ENCODE peak calls at places on chromosomes 5 and 9, in four cellular contexts. C is lower lobe of right lung, Q is foreskin keratinocyte, R is WTC11. T is an unnamed sample.
A peak's percentile ranks its signal among the peaks of the same experiment; 100 is the strongest.

GRCh38 chr9:107737987-107738743 is 248.6 kb upstream of the KLF4 start:
- DNase-seq in Q (peak; percentile 94), C (no peak), R (no peak), T (no peak)

GRCh38 chr9:77020438-77021264 is 1.2 kb downstream of the FOXB2 start:
- DNase-seq in R (no peak), C (no peak), Q (peak; percentile 7), T (no peak)

GRCh38 chr9:13717356-13718057 is 438.0 kb upstream of the MPDZ start:
- DNase-seq in R (no peak), C (no peak), Q (peak; percentile 29), T (no peak)

GRCh38 chr5:75885849-75886596 is 168.8 kb upstream of the POC5 start:
- DNase-seq in R (peak; percentile 34), C (no peak), Q (peak; percentile 13), T (no peak)

GRCh38 chr5:111748304-111748763 is 8.7 kb downstream of the NREP start:
- DNase-seq in R (no peak), C (no peak), Q (peak; percentile 55), T (no peak)

GRCh38 chr5:124263680-124264491 is 482.6 kb downstream of the ZNF608 start:
- DNase-seq in R (peak; percentile 14), Q (no peak), C (no peak), T (no peak)

GRCh38 chr5:112084149-112084548 is 327.2 kb upstream of the NREP start:
- DNase-seq in Q (no peak), C (no peak), R (no peak), T (no peak)

GRCh38 chr5:140381972-140382371 is 19.7 kb upstream of the ANKHD1 start:
- DNase-seq in Q (no peak), R (no peak), C (no peak), T (no peak)

GRCh38 chr5:92552206-92553160 is 1028.5 kb downstream of the NR2F1-AS1 start:
- DNase-seq in Q (peak; percentile 83), C (no peak), R (no peak), T (no peak)

GRCh38 chr5:3163626-3164025 is 412.1 kb upstream of the IRX2 start:
- DNase-seq in C (no peak), Q (no peak), R (no peak), T (no peak)

GRCh38 chr9:21778300-21778699 is 24.1 kb upstream of the MTAP start:
- DNase-seq in C (no peak), R (no peak), Q (no peak), T (no peak)

GRCh38 chr9:135037521-135038250 is 49.8 kb upstream of the OLFM1 start:
- DNase-seq in R (no peak), Q (no peak), C (no peak), T (no peak)

GRCh38 chr5:120769291-120769872 is 305.3 kb downstream of the PRR16 start:
- DNase-seq in Q (no peak), C (no peak), R (no peak), T (no peak)

GRCh38 chr5:139798883-139799282 is 3.3 kb downstream of the PSD2 start:
- DNase-seq in C (no peak), Q (no peak), R (no peak), T (no peak)

GRCh38 chr9:3043369-3043768 is 199.5 kb upstream of the PUM3 start:
- DNase-seq in Q (peak; percentile 39), C (no peak), R (no peak), T (no peak)

GRCh38 chr5:43547532-43547931 is 9.3 kb downstream of the PAIP1 start:
- DNase-seq in R (no peak), C (no peak), Q (no peak), T (no peak)

GRCh38 chr5:119860463-119860862 is 231.1 kb downstream of the FAM170A start:
- DNase-seq in R (no peak), Q (no peak), C (no peak), T (no peak)

GRCh38 chr5:35161637-35162248 is 68.5 kb downstream of the PRLR start:
- DNase-seq in R (no peak), C (no peak), Q (no peak), T (no peak)

GRCh38 chr5:35162848-35163770 is 67.2 kb downstream of the PRLR start:
- DNase-seq in Q (no peak), C (no peak), R (no peak), T (no peak)

GRCh38 chr5:35160486-35161116 is 69.7 kb downstream of the PRLR start:
- DNase-seq in C (no peak), R (no peak), Q (no peak), T (no peak)

GRCh38 chr5:35159370-35159742 is 70.9 kb downstream of the PRLR start:
- DNase-seq in R (peak; percentile 22), C (peak; percentile 48), Q (no peak), T (no peak)

GRCh38 chr5:35158627-35159369 is 71.5 kb downstream of the PRLR start:
- DNase-seq in C (no peak), Q (no peak), R (no peak), T (no peak)
- TF ChIP-seq CTCF in C (no peak), Q (no peak), R (no peak), T (no peak)

GRCh38 chr5:58477760-58478159 is 13.5 kb upstream of the GAPT start:
- DNase-seq in Q (peak; percentile 9), C (no peak), R (no peak), T (no peak)
- TF ChIP-seq CTCF in Q (peak; percentile 45), C (no peak), R (no peak), T (peak; percentile 52)

DNA sequence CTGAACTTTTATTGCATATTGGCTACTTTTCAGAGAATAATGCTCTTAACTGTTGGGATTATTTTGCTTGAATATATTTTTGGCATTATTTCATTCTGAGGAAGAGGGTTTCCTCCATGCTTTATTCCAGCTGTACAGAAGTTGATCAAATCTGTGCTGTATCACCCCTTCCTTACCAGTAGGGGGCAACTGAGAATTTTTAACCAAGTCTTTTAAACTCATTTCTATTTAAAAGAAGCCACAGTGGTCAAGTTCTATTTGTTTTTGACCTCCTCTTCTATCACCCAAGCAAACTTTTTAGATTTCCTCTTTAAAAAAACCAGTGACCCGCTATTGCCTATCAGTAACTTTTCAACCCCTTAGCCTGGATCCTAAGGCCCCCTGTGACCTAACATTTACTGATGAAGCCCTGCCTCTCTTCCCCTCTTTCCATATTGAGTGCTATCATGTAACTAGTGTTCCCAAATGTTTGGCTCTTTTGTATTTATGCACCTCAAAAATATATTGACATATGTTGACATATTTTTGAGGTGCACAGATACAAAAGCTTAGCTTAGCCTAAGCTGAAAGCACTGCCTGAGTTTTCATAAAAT is 80.6 kb downstream of the FBXO4 start:
- DNase-seq in C (no peak), R (no peak), Q (peak; percentile 13), T (no peak)
- TF ChIP-seq CTCF in C (peak; percentile 69), R (peak; percentile 74), Q (peak; percentile 73), T (peak; percentile 80)

DNA sequence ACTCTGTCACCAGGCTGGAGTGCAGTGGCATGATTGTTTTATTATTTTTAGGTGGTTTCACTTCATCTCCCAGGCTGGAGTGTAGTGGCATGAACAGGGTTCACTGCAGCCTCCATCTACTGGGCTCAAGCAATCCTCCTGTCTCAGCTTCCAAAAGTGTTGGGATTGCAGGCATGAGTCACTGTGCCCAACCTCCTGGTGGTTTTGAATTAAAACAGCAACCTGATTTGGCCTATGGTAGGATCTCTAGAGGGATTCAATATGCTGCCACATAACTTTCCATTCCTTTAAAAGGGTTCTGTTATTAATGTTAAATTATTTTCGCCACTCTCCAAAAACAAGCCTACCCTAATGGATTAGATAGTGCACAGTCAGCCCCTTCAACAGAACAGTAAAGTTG is 9.9 kb upstream of the HSPA4 start:
- DNase-seq in C (no peak), R (no peak), Q (peak; percentile 68), T (no peak)
- TF ChIP-seq CTCF in C (no peak), R (no peak), Q (peak; percentile 40), T (no peak)

DNA sequence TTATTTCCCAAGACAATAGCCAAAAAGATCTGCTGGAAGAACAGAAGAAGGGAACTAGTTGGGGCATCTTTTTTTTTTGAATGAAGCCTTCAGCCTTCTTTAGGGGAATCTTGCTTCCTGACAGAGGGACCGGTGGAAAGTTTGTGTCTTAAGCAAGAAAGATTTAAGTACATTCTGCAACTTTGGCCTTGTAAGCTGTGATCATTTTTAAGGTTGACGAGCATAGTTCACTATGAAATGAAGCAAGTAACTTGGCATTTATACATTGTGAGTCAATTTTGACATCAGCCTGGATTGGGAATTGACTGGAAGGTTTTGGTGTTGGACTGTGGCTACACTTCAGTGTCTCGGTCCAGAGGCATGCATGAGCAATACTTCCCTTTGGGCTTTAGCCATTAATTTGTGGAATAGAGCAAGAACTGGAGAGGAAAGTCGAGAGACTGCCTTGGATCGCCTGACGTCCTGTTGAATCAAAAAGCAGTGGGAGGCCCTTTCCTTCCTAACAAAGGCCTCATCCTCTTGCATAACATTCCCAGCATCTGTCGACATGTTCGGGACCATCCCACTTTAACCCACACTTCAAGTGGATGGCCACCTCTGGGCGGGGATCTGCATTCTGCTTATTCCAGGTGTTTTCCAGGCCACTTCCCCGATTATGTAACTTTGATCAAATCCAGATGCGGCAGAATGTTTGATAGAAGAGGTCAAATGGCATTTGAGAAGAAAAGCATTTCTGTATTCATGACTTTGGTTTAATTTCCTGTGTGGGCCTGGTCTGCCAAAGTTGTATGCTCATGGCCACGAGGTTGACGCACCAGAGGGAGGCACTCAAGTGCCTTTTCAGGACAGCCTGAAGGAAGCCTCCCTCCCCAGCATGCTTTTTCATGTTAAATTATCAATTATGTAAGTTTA is 12.5 kb downstream of the ABL1 start:
- DNase-seq in C (no peak), Q (peak; percentile 97), R (peak; percentile 46), T (no peak)
- TF ChIP-seq CTCF in C (no peak), Q (peak; percentile 37), R (no peak), T (no peak)

GRCh38 chr5:28648108-28648507 is 1609.7 kb upstream of the CDH9 start:
- DNase-seq in R (peak; percentile 8), C (no peak), Q (peak; percentile 49), T (no peak)
- TF ChIP-seq CTCF in R (no peak), C (no peak), Q (peak; percentile 14), T (no peak)

DNA sequence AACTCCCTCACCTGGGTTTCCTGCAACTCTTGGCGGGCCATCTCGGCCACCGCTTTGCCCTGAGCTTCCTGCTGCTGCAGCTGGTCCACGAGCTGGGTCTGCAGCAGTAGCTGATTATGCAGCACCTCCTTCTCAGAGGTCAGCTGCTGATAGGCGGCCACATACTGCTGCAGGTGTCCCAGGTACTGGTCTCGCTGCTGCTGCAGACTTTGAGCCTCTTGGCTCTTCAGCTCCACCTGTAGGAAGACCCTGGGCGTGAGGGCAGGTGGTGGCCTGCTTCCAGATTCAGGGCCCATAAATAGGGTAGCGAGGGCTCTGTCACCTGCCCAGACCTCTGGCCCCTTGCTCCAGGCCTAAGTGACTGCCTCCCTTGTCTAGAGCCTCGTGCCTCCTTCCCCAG is 16.7 kb downstream of the GOLGA2 start:
- DNase-seq in R (peak; percentile 64), Q (no peak), C (no peak), T (no peak)
- TF ChIP-seq CTCF in R (no peak), Q (peak; percentile 22), C (no peak), T (no peak)